ENCODE peak calls at places on chromosomes 6 and 20, in eight cellular contexts. D, P, R, E, Z, I, H and T are unnamed samples.

GRCh38 chr20:59515013-59515905 is 89.1 kb upstream of the PHACTR3 start:
- DNase-seq in D (no peak), P (no peak), R (peak; percentile 74), E (peak; percentile 47), Z (peak; percentile 74), I (peak; percentile 4), H (no peak), T (no peak)

GRCh38 chr20:38420232-38421085 is 14.7 kb downstream of the SNHG17 start:
- DNase-seq in D (no peak), P (peak; percentile 20), R (no peak), E (no peak), Z (no peak), I (no peak), H (no peak), T (no peak)

GRCh38 chr20:61414455-61414991 is 162.5 kb downstream of the CDH4 start:
- DNase-seq in D (no peak), P (no peak), R (no peak), E (no peak), Z (no peak), I (no peak), H (no peak), T (no peak)

GRCh38 chr6:16819752-16820151 is 58.5 kb upstream of the ATXN1 start:
- DNase-seq in D (no peak), P (no peak), R (no peak), E (no peak), Z (no peak), I (no peak), H (no peak), T (no peak)

GRCh38 chr6:151807513-151808330 is at the start of gene ESR1:
- DNase-seq in D (no peak), P (peak; percentile 73), R (peak; percentile 29), E (no peak), Z (no peak), I (no peak), H (no peak), T (no peak)

GRCh38 chr6:80607814-80608391 is 501.4 kb downstream of the BCKDHB start:
- DNase-seq in D (no peak), P (no peak), R (peak; percentile 8), E (no peak), Z (no peak), I (no peak), H (no peak), T (no peak)

GRCh38 chr6:158993639-158994038 is 6.4 kb downstream of the RSPH3 start:
- DNase-seq in D (no peak), P (no peak), R (no peak), E (no peak), Z (no peak), I (no peak), H (no peak), T (no peak)

GRCh38 chr20:49187330-49188100 is 619 bp downstream of the STAU1 start:
- DNase-seq in D (no peak), P (no peak), R (no peak), E (no peak), Z (peak; percentile 36), I (peak; percentile 52), H (no peak), T (peak; percentile 14)

GRCh38 chr6:108832738-108833137 is 15.5 kb upstream of the ARMC2 start:
- DNase-seq in D (no peak), P (no peak), R (no peak), E (no peak), Z (no peak), I (no peak), H (no peak), T (no peak)

GRCh38 chr6:77030929-77031674 is 432.2 kb downstream of the HTR1B start:
- DNase-seq in D (no peak), P (no peak), R (no peak), E (no peak), Z (no peak), I (no peak), H (no peak), T (no peak)

GRCh38 chr6:135600086-135600702 is 102.7 kb upstream of the AHI1 start:
- DNase-seq in D (no peak), P (no peak), R (no peak), E (no peak), Z (no peak), I (no peak), H (no peak), T (no peak)

GRCh38 chr6:119891638-119892037 is 542.1 kb upstream of the MAN1A1 start:
- DNase-seq in D (no peak), P (no peak), R (no peak), E (no peak), Z (no peak), I (no peak), H (no peak), T (no peak)

GRCh38 chr6:119895626-119896025 is 546.1 kb upstream of the MAN1A1 start:
- DNase-seq in D (no peak), P (no peak), R (no peak), E (no peak), Z (no peak), I (no peak), H (no peak), T (no peak)

GRCh38 chr6:119891206-119891605 is 541.6 kb upstream of the MAN1A1 start:
- DNase-seq in D (no peak), P (no peak), R (no peak), E (no peak), Z (no peak), I (no peak), H (no peak), T (no peak)

GRCh38 chr6:119894801-119895200 is 545.2 kb upstream of the MAN1A1 start:
- DNase-seq in D (no peak), P (no peak), R (no peak), E (no peak), Z (no peak), I (no peak), H (no peak), T (no peak)

GRCh38 chr6:119896806-119897205 is 547.2 kb upstream of the MAN1A1 start:
- DNase-seq in D (no peak), P (no peak), R (no peak), E (no peak), Z (no peak), I (no peak), H (no peak), T (no peak)
- H3K27ac ChIP-seq in D (no peak overlapping the region), P (no peak overlapping the region), R (no peak overlapping the region), E (no peak overlapping the region), Z (no peak overlapping the region), I (no peak overlapping the region), H (no peak overlapping the region), T (no peak overlapping the region)

GRCh38 chr20:57566399-57566798 is 5.5 kb downstream of the PCK1 start:
- DNase-seq in D (no peak), P (no peak), R (no peak), E (no peak), Z (no peak), I (no peak), H (no peak), T (no peak)

GRCh38 chr20:57562541-57563465 is 1.9 kb downstream of the PCK1 start:
- DNase-seq in D (no peak), P (no peak), R (no peak), E (no peak), Z (no peak), I (no peak), H (no peak), T (no peak)

GRCh38 chr20:57563522-57563921 is 2.6 kb downstream of the PCK1 start:
- DNase-seq in D (no peak), P (no peak), R (no peak), E (no peak), Z (no peak), I (no peak), H (no peak), T (no peak)

GRCh38 chr20:57564951-57565642 is 4.2 kb downstream of the PCK1 start:
- DNase-seq in D (no peak), P (no peak), R (no peak), E (no peak), Z (no peak), I (no peak), H (no peak), T (no peak)

GRCh38 chr20:57564180-57564802 is 3.4 kb downstream of the PCK1 start:
- DNase-seq in D (no peak), P (no peak), R (no peak), E (no peak), Z (no peak), I (no peak), H (no peak), T (no peak)
- H3K36me3 ChIP-seq in D (no peaks in the 10 kb centered on the region), P (no peaks in the 10 kb centered on the region), R (no peaks in the 10 kb centered on the region), E (no peaks in the 10 kb centered on the region), Z (no peaks in the 10 kb centered on the region), I (peaks cover 28% of the 10 kb centered on the region), H (no peaks in the 10 kb centered on the region), T (no peaks in the 10 kb centered on the region)

DNA sequence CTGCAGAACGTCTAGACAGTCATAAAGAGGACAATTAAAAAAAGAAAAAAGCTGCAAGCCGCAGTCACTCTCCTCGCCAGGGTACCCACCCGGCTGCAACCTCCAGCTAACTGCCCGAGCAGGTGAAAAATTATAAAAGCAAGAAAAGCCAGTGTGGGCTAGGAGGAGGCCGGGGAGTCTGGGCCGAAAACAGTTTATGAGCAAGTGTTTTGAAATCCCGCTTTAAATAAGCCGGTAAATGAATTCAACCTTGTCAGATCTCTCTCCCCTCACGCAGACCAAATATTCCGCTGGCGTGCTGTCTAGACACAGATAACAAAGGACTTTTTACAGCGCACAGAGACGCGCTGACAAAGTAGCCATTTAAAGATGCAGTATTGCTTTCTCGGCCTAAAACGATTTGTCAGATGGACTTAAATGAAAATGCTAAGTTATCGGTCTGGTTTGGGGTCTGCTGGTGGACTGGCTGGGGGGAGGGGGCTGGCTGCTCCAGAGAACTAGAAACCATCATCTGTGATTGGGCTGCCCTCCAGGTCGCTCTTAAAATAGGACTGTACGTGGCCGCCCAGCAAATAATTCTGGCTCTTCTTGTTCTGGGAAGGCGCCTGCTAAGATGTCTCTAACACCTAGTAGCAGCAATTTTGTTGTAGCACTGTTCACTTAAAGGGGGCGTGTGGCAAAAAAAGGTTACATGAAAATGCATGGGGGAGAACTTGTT is 24.5 kb downstream of the PMEPA1 start:
- DNase-seq in D (no peak), P (no peak), R (no peak), E (no peak), Z (no peak), I (peak; percentile 28), H (no peak), T (no peak)
- H3K4me3 ChIP-seq in D (no peak overlapping the region), P (peak overlapping the region; percentile 21), R (no peak overlapping the region), E (no peak overlapping the region), Z (no peak overlapping the region), I (peak overlapping the region; percentile 64), H (no peak overlapping the region), T (no peak overlapping the region)

GRCh38 chr20:32532246-32532645 is 52.9 kb downstream of the NOL4L start:
- DNase-seq in D (no peak), P (no peak), R (no peak), E (no peak), Z (no peak), I (no peak), H (no peak), T (no peak)

GRCh38 chr20:32536861-32537656 is 48.1 kb downstream of the NOL4L start:
- DNase-seq in D (peak; percentile 73), P (no peak), R (peak; percentile 82), E (no peak), Z (peak; percentile 87), I (peak; percentile 68), H (no peak), T (peak; percentile 61)

GRCh38 chr20:32535953-32536823 is 48.9 kb downstream of the NOL4L start:
- DNase-seq in D (peak; percentile 74), P (no peak), R (peak; percentile 76), E (peak; percentile 7), Z (peak; percentile 81), I (peak; percentile 85), H (peak; percentile 26), T (peak; percentile 78)

GRCh38 chr20:32535316-32535952 is 49.7 kb downstream of the NOL4L start:
- DNase-seq in D (peak; percentile 36), P (no peak), R (no peak), E (no peak), Z (no peak), I (peak; percentile 33), H (no peak), T (no peak)

GRCh38 chr20:32534661-32535240 is 50.4 kb downstream of the NOL4L start:
- DNase-seq in D (peak; percentile 78), P (no peak), R (no peak), E (no peak), Z (no peak), I (peak; percentile 57), H (no peak), T (peak; percentile 55)
- H3K27ac ChIP-seq in D (peak overlapping the region; percentile 52), P (no peak overlapping the region), R (no peak overlapping the region), E (no peak overlapping the region), Z (peak overlapping the region; percentile 64), I (peak overlapping the region; percentile 70), H (peak overlapping the region; percentile 74), T (peak overlapping the region; percentile 90)